ENCODE peak calls at places on chromosomes 2 and 18, in nine cellular contexts. One of them, this sample, is unnamed.

GRCh38 chr2:10957396-10957795 is 45.7 kb downstream of the KCNF1 start:
- DNase-seq in OCI-LY7: no peak
- DNase-seq in AG04449: no peak
- DNase-seq in CD8-positive, alpha-beta memory T cell: no peak
- DNase-seq in body of pancreas: no peak
- DNase-seq in mucosa of descending colon: no peak
- DNase-seq in NT2/D1: no peak
- DNase-seq in iPS DF 6.9: no peak
- DNase-seq in cardiac muscle cell: no peak
- DNase-seq in this sample: no peak

GRCh38 chr2:215920244-215921100 is 92.9 kb downstream of the MREG start:
- DNase-seq in OCI-LY7: peak
- DNase-seq in AG04449: peak
- DNase-seq in CD8-positive, alpha-beta memory T cell: peak
- DNase-seq in body of pancreas: peak
- DNase-seq in mucosa of descending colon: peak
- DNase-seq in NT2/D1: peak
- DNase-seq in iPS DF 6.9: peak
- DNase-seq in cardiac muscle cell: peak
- DNase-seq in this sample: peak

GRCh38 chr2:176432439-176432838 is 163.2 kb downstream of the MTX2 start:
- DNase-seq in OCI-LY7: no peak
- DNase-seq in AG04449: no peak
- DNase-seq in CD8-positive, alpha-beta memory T cell: no peak
- DNase-seq in body of pancreas: no peak
- DNase-seq in mucosa of descending colon: no peak
- DNase-seq in NT2/D1: no peak
- DNase-seq in iPS DF 6.9: no peak
- DNase-seq in cardiac muscle cell: no peak
- DNase-seq in this sample: no peak

GRCh38 chr2:148122788-148123187 is 101.9 kb downstream of the MBD5 start:
- DNase-seq in OCI-LY7: no peak
- DNase-seq in AG04449: no peak
- DNase-seq in CD8-positive, alpha-beta memory T cell: no peak
- DNase-seq in body of pancreas: no peak
- DNase-seq in mucosa of descending colon: no peak
- DNase-seq in NT2/D1: no peak
- DNase-seq in iPS DF 6.9: no peak
- DNase-seq in cardiac muscle cell: no peak
- DNase-seq in this sample: no peak

GRCh38 chr2:33116799-33117198 is 170.0 kb downstream of the LTBP1 start:
- DNase-seq in OCI-LY7: no peak
- DNase-seq in AG04449: no peak
- DNase-seq in CD8-positive, alpha-beta memory T cell: no peak
- DNase-seq in body of pancreas: no peak
- DNase-seq in mucosa of descending colon: no peak
- DNase-seq in NT2/D1: no peak
- DNase-seq in iPS DF 6.9: no peak
- DNase-seq in cardiac muscle cell: no peak
- DNase-seq in this sample: no peak

GRCh38 chr2:207163815-207164747 is 1.7 kb downstream of the KLF7 start:
- DNase-seq in OCI-LY7: no peak
- DNase-seq in AG04449: no peak
- DNase-seq in CD8-positive, alpha-beta memory T cell: no peak
- DNase-seq in body of pancreas: peak
- DNase-seq in mucosa of descending colon: peak
- DNase-seq in NT2/D1: no peak
- DNase-seq in iPS DF 6.9: no peak
- DNase-seq in cardiac muscle cell: peak
- DNase-seq in this sample: no peak

GRCh38 chr18:4843771-4844170 is 353.3 kb downstream of the AKAIN1 start:
- DNase-seq in OCI-LY7: no peak
- DNase-seq in AG04449: no peak
- DNase-seq in CD8-positive, alpha-beta memory T cell: no peak
- DNase-seq in body of pancreas: no peak
- DNase-seq in mucosa of descending colon: no peak
- DNase-seq in NT2/D1: no peak
- DNase-seq in iPS DF 6.9: no peak
- DNase-seq in cardiac muscle cell: no peak
- DNase-seq in this sample: no peak

GRCh38 chr2:175203621-175204496 is 22.3 kb upstream of the ATP5MC3 start:
- DNase-seq in OCI-LY7: peak
- DNase-seq in AG04449: no peak
- DNase-seq in CD8-positive, alpha-beta memory T cell: peak
- DNase-seq in body of pancreas: peak
- DNase-seq in mucosa of descending colon: peak
- DNase-seq in NT2/D1: peak
- DNase-seq in iPS DF 6.9: peak
- DNase-seq in cardiac muscle cell: peak
- DNase-seq in this sample: no peak

GRCh38 chr18:55588001-55588875 is at the start of gene TCF4:
- DNase-seq in OCI-LY7: peak
- DNase-seq in AG04449: no peak
- DNase-seq in CD8-positive, alpha-beta memory T cell: no peak
- DNase-seq in body of pancreas: peak
- DNase-seq in mucosa of descending colon: peak
- DNase-seq in NT2/D1: peak
- DNase-seq in iPS DF 6.9: no peak
- DNase-seq in cardiac muscle cell: peak
- DNase-seq in this sample: no peak

GRCh38 chr2:110838657-110839357 is 106.4 kb downstream of the ACOXL start:
- DNase-seq in OCI-LY7: no peak
- DNase-seq in AG04449: no peak
- DNase-seq in CD8-positive, alpha-beta memory T cell: no peak
- DNase-seq in body of pancreas: no peak
- DNase-seq in mucosa of descending colon: no peak
- DNase-seq in NT2/D1: no peak
- DNase-seq in iPS DF 6.9: no peak
- DNase-seq in cardiac muscle cell: no peak
- DNase-seq in this sample: peak

GRCh38 chr18:35095983-35096676 is 54.9 kb downstream of the MAPRE2 start:
- DNase-seq in OCI-LY7: no peak
- DNase-seq in AG04449: no peak
- DNase-seq in CD8-positive, alpha-beta memory T cell: no peak
- DNase-seq in body of pancreas: no peak
- DNase-seq in mucosa of descending colon: no peak
- DNase-seq in NT2/D1: no peak
- DNase-seq in iPS DF 6.9: no peak
- DNase-seq in cardiac muscle cell: no peak
- DNase-seq in this sample: no peak

GRCh38 chr18:23259701-23260661 is 124.7 kb downstream of the CABLES1 start:
- DNase-seq in OCI-LY7: peak
- DNase-seq in AG04449: peak
- DNase-seq in CD8-positive, alpha-beta memory T cell: no peak
- DNase-seq in body of pancreas: peak
- DNase-seq in mucosa of descending colon: peak
- DNase-seq in NT2/D1: no peak
- DNase-seq in iPS DF 6.9: no peak
- DNase-seq in cardiac muscle cell: peak
- DNase-seq in this sample: peak

GRCh38 chr2:62578837-62579640 is 73.0 kb upstream of the TMEM17 start:
- DNase-seq in OCI-LY7: no peak
- DNase-seq in AG04449: peak
- DNase-seq in CD8-positive, alpha-beta memory T cell: no peak
- DNase-seq in body of pancreas: peak
- DNase-seq in mucosa of descending colon: peak
- DNase-seq in NT2/D1: no peak
- DNase-seq in iPS DF 6.9: no peak
- DNase-seq in cardiac muscle cell: no peak
- DNase-seq in this sample: no peak

GRCh38 chr2:237235383-237236095 is 149.8 kb downstream of the COPS8 start:
- DNase-seq in OCI-LY7: no peak
- DNase-seq in AG04449: no peak
- DNase-seq in CD8-positive, alpha-beta memory T cell: no peak
- DNase-seq in body of pancreas: peak
- DNase-seq in mucosa of descending colon: peak
- DNase-seq in NT2/D1: no peak
- DNase-seq in iPS DF 6.9: no peak
- DNase-seq in cardiac muscle cell: no peak
- DNase-seq in this sample: peak

GRCh38 chr18:78240867-78241266 is 738.8 kb upstream of the SALL3 start:
- DNase-seq in OCI-LY7: no peak
- DNase-seq in AG04449: no peak
- DNase-seq in CD8-positive, alpha-beta memory T cell: no peak
- DNase-seq in body of pancreas: no peak
- DNase-seq in mucosa of descending colon: no peak
- DNase-seq in NT2/D1: no peak
- DNase-seq in iPS DF 6.9: no peak
- DNase-seq in cardiac muscle cell: peak
- DNase-seq in this sample: no peak

GRCh38 chr2:190267302-190267701 is 52.3 kb downstream of the HIBCH start:
- DNase-seq in OCI-LY7: no peak
- DNase-seq in AG04449: no peak
- DNase-seq in CD8-positive, alpha-beta memory T cell: no peak
- DNase-seq in body of pancreas: no peak
- DNase-seq in mucosa of descending colon: no peak
- DNase-seq in NT2/D1: no peak
- DNase-seq in iPS DF 6.9: no peak
- DNase-seq in cardiac muscle cell: no peak
- DNase-seq in this sample: no peak
- H3K4me3 ChIP-seq in OCI-LY7: no peak
- H3K4me3 ChIP-seq in AG04449: no peak
- H3K4me3 ChIP-seq in CD8-positive, alpha-beta memory T cell: no peak
- H3K4me3 ChIP-seq in body of pancreas: no peak
- H3K4me3 ChIP-seq in mucosa of descending colon: no peak
- H3K4me3 ChIP-seq in NT2/D1: no peak
- H3K4me3 ChIP-seq in iPS DF 6.9: no peak
- H3K4me3 ChIP-seq in cardiac muscle cell: no peak
- H3K4me3 ChIP-seq in this sample: no peak

GRCh38 chr2:201888476-201888875 is 82.1 kb downstream of the CDK15 start:
- DNase-seq in OCI-LY7: no peak
- DNase-seq in AG04449: no peak
- DNase-seq in CD8-positive, alpha-beta memory T cell: no peak
- DNase-seq in body of pancreas: no peak
- DNase-seq in mucosa of descending colon: no peak
- DNase-seq in NT2/D1: no peak
- DNase-seq in iPS DF 6.9: no peak
- DNase-seq in cardiac muscle cell: no peak
- DNase-seq in this sample: no peak
- H3K4me3 ChIP-seq in OCI-LY7: no peak
- H3K4me3 ChIP-seq in AG04449: peak
- H3K4me3 ChIP-seq in CD8-positive, alpha-beta memory T cell: no peak
- H3K4me3 ChIP-seq in body of pancreas: no peak
- H3K4me3 ChIP-seq in mucosa of descending colon: no peak
- H3K4me3 ChIP-seq in NT2/D1: peak
- H3K4me3 ChIP-seq in iPS DF 6.9: no peak
- H3K4me3 ChIP-seq in cardiac muscle cell: peak
- H3K4me3 ChIP-seq in this sample: no peak

GRCh38 chr2:209380278-209380677 is 43.6 kb upstream of the MAP2 start:
- DNase-seq in OCI-LY7: peak
- DNase-seq in AG04449: no peak
- DNase-seq in CD8-positive, alpha-beta memory T cell: no peak
- DNase-seq in body of pancreas: no peak
- DNase-seq in mucosa of descending colon: no peak
- DNase-seq in NT2/D1: no peak
- DNase-seq in iPS DF 6.9: no peak
- DNase-seq in cardiac muscle cell: no peak
- DNase-seq in this sample: no peak
- H3K4me3 ChIP-seq in OCI-LY7: no peak
- H3K4me3 ChIP-seq in AG04449: no peak
- H3K4me3 ChIP-seq in CD8-positive, alpha-beta memory T cell: no peak
- H3K4me3 ChIP-seq in body of pancreas: no peak
- H3K4me3 ChIP-seq in mucosa of descending colon: no peak
- H3K4me3 ChIP-seq in NT2/D1: no peak
- H3K4me3 ChIP-seq in iPS DF 6.9: no peak
- H3K4me3 ChIP-seq in cardiac muscle cell: no peak
- H3K4me3 ChIP-seq in this sample: no peak

GRCh38 chr2:96759548-96759947 is 1.2 kb upstream of the CNNM4 start:
- DNase-seq in OCI-LY7: no peak
- DNase-seq in AG04449: no peak
- DNase-seq in CD8-positive, alpha-beta memory T cell: no peak
- DNase-seq in body of pancreas: no peak
- DNase-seq in mucosa of descending colon: peak
- DNase-seq in NT2/D1: no peak
- DNase-seq in iPS DF 6.9: no peak
- DNase-seq in cardiac muscle cell: no peak
- DNase-seq in this sample: no peak
- H3K4me3 ChIP-seq in OCI-LY7: no peak
- H3K4me3 ChIP-seq in AG04449: no peak
- H3K4me3 ChIP-seq in CD8-positive, alpha-beta memory T cell: peak
- H3K4me3 ChIP-seq in body of pancreas: no peak
- H3K4me3 ChIP-seq in mucosa of descending colon: no peak
- H3K4me3 ChIP-seq in NT2/D1: no peak
- H3K4me3 ChIP-seq in iPS DF 6.9: no peak
- H3K4me3 ChIP-seq in cardiac muscle cell: no peak
- H3K4me3 ChIP-seq in this sample: no peak

GRCh38 chr2:222296911-222297599 is 1.7 kb downstream of the PAX3 start:
- DNase-seq in OCI-LY7: no peak
- DNase-seq in AG04449: no peak
- DNase-seq in CD8-positive, alpha-beta memory T cell: peak
- DNase-seq in body of pancreas: no peak
- DNase-seq in mucosa of descending colon: no peak
- DNase-seq in NT2/D1: no peak
- DNase-seq in iPS DF 6.9: no peak
- DNase-seq in cardiac muscle cell: no peak
- DNase-seq in this sample: no peak
- H3K4me3 ChIP-seq in OCI-LY7: no peak
- H3K4me3 ChIP-seq in AG04449: peak
- H3K4me3 ChIP-seq in CD8-positive, alpha-beta memory T cell: no peak
- H3K4me3 ChIP-seq in body of pancreas: no peak
- H3K4me3 ChIP-seq in mucosa of descending colon: no peak
- H3K4me3 ChIP-seq in NT2/D1: no peak
- H3K4me3 ChIP-seq in iPS DF 6.9: no peak
- H3K4me3 ChIP-seq in cardiac muscle cell: peak
- H3K4me3 ChIP-seq in this sample: no peak

DNA sequence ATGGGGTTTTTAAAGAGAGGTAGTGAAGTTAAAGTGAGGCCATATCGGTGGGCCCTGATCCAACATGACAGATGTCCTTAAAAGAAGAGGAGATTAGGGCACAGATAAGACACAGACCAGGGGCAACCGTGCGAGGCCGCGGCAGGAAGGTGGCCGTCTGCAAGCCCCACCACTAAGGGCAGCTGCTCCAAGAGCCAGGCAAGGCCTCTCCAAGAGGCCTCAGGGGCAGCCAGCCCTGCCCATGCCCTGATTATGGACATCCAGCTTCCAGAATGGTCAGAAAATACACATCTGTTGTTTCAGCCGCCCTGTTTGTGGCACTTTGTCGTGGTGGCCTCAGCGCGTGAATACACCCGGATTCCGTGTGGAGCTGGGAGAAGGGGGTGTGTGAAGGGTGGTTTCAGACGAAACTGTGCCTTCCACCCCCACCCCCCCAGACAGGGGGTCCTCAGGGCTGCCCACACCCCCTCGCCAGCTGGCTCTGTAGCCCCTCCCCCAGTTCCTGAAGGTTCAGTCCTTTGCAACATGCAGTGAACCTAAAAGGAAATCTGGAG is 74.1 kb upstream of the SMAD7 start:
- DNase-seq in OCI-LY7: peak
- DNase-seq in AG04449: no peak
- DNase-seq in CD8-positive, alpha-beta memory T cell: no peak
- DNase-seq in body of pancreas: no peak
- DNase-seq in mucosa of descending colon: no peak
- DNase-seq in NT2/D1: no peak
- DNase-seq in iPS DF 6.9: no peak
- DNase-seq in cardiac muscle cell: no peak
- DNase-seq in this sample: no peak
- H3K4me3 ChIP-seq in OCI-LY7: peak
- H3K4me3 ChIP-seq in AG04449: no peak
- H3K4me3 ChIP-seq in CD8-positive, alpha-beta memory T cell: no peak
- H3K4me3 ChIP-seq in body of pancreas: no peak
- H3K4me3 ChIP-seq in mucosa of descending colon: no peak
- H3K4me3 ChIP-seq in NT2/D1: no peak
- H3K4me3 ChIP-seq in iPS DF 6.9: no peak
- H3K4me3 ChIP-seq in cardiac muscle cell: no peak
- H3K4me3 ChIP-seq in this sample: no peak